ENCODE peak calls at places on chromosome 3, in eight cellular contexts. Y is heart left ventricle, R is thyroid gland, T is tibial artery, I is neural progenitor cell, Q is astrocyte, U is pancreas, M is H9. S is an unnamed sample. For H3K4me1, the result is how much of the 10 kb centered on the place peaks cover.

GRCh38 chr3:150345021-150345538 is 63.0 kb upstream of the TSC22D2 start:
- DNase-seq in T (no peak), R (peak), I (peak), Q (peak), M (peak), U (peak), Y (no peak), S (no peak)

GRCh38 chr3:43353923-43354670 is 67.8 kb downstream of the SNRK start:
- DNase-seq in T (no peak), U (no peak), M (no peak), R (no peak), Q (no peak), I (no peak), Y (no peak), S (no peak)

GRCh38 chr3:50224639-50225038 is 11.4 kb upstream of the GNAI2 start:
- DNase-seq in T (no peak), M (no peak), R (no peak), Y (no peak), I (peak), U (no peak), Q (no peak), S (no peak)

GRCh38 chr3:193805448-193805847 is 212.4 kb downstream of the OPA1 start:
- DNase-seq in U (peak), T (no peak), Q (peak), R (peak), I (no peak), Y (peak), M (no peak), S (peak)

GRCh38 chr3:16908006-16908405 is 23.3 kb downstream of the PLCL2 start:
- DNase-seq in I (no peak), M (no peak), Y (no peak), Q (no peak), T (no peak), R (no peak), U (no peak), S (no peak)

GRCh38 chr3:54994026-54994626 is 66.3 kb upstream of the LRTM1 start:
- DNase-seq in R (no peak), Q (peak), I (no peak), U (no peak), Y (no peak), M (no peak), T (no peak), S (no peak)

GRCh38 chr3:125039041-125039896 is 16.5 kb downstream of the HEG1 start:
- DNase-seq in U (no peak), Y (no peak), R (peak), Q (no peak), T (no peak), M (no peak), I (peak), S (peak)

GRCh38 chr3:106333911-106334618 is 465.3 kb upstream of the CBLB start:
- DNase-seq in R (no peak), Y (no peak), I (no peak), Q (peak), U (no peak), T (no peak), M (no peak), S (no peak)

GRCh38 chr3:144652573-144652972 is 681.0 kb downstream of the DIPK2A start:
- DNase-seq in T (no peak), U (no peak), Y (no peak), I (no peak), R (no peak), Q (no peak), M (no peak), S (no peak)

GRCh38 chr3:153060346-153060745 is 101.7 kb upstream of the RAP2B start:
- DNase-seq in Q (no peak), T (no peak), Y (no peak), I (no peak), M (no peak), U (no peak), R (no peak), S (no peak)

GRCh38 chr3:159763466-159764210 is 225.0 kb upstream of the IL12A start:
- DNase-seq in Q (peak), T (peak), U (peak), M (peak), R (peak), I (peak), Y (peak), S (peak)

GRCh38 chr3:194877311-194878119 is 191.8 kb downstream of the FAM43A start:
- DNase-seq in M (peak), R (no peak), U (no peak), I (no peak), Q (no peak), T (no peak), Y (peak), S (no peak)

GRCh38 chr3:16048435-16049318 is 125.8 kb upstream of the GALNT15 start:
- DNase-seq in I (peak), R (peak), M (peak), Y (peak), T (no peak), Q (no peak), U (no peak), S (no peak)

GRCh38 chr3:161388860-161389259 is 17.5 kb upstream of the SPTSSB start:
- DNase-seq in M (no peak), R (no peak), I (no peak), U (no peak), Y (no peak), T (no peak), Q (no peak), S (no peak)
- H3K4me1 ChIP-seq in M (under half), R (under half), I (under half), U (under half), Y (under half), T (under half), Q (under half), S (under half)

DNA sequence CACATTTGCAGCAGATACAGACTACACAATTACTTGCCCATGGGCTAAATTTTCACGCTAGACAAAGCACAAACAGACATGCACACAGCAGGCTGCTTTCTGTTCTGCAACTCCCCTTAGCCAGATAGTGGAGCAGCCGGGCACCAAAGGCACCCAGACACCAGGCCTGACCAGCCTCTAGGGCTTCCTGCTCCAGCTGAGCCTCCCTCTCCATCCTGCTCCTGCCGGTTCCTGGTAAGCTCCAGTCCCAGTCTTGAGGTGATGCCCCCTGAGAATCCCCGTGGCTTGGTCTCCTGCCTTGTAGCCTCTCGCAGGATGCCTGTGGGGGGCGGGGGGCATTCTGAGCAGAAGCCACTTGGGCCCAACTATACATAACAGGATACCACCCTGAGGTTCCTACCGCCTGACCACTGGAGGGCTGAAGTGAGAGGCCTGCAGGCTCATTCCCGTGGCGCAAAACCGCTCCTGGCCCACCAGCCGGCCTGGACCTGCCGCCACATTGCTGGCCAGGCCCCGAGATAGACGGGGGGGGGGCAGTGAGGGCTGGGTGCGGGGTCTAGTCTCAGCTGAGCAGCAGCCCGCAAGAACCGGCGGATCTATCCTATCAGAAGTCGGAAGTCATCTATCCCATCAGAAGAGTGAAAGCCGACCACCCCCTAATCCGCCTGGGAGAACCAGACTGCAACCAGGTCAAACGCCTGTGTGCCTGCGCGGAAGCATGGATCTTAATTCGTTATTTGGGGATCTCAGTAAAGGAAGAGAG is 3.9 kb downstream of the FOXL2 start:
- DNase-seq in Y (no peak), Q (no peak), T (no peak), M (peak), R (no peak), U (no peak), I (peak), S (no peak)
- TF ChIP-seq CTCF in Y (no peak), Q (no peak), T (no peak), M (peak), R (no peak), U (no peak), I (peak), S (no peak)

GRCh38 chr3:134314588-134315285 is 59.5 kb downstream of the AMOTL2 start:
- DNase-seq in Y (peak), U (no peak), R (peak), I (no peak), Q (no peak), T (no peak), M (peak), S (no peak)

GRCh38 chr3:134312072-134312872 is 61.6 kb upstream of the RYK start:
- DNase-seq in R (peak), Y (peak), I (peak), Q (peak), T (peak), M (peak), U (peak), S (no peak)

GRCh38 chr3:134311693-134312071 is 61.0 kb upstream of the RYK start:
- DNase-seq in M (peak), I (no peak), U (no peak), T (no peak), Q (no peak), R (no peak), Y (no peak), S (no peak)

GRCh38 chr3:134313839-134314587 is 60.2 kb downstream of the AMOTL2 start:
- DNase-seq in U (no peak), Y (no peak), R (peak), I (no peak), Q (no peak), M (peak), T (no peak), S (no peak)

DNA sequence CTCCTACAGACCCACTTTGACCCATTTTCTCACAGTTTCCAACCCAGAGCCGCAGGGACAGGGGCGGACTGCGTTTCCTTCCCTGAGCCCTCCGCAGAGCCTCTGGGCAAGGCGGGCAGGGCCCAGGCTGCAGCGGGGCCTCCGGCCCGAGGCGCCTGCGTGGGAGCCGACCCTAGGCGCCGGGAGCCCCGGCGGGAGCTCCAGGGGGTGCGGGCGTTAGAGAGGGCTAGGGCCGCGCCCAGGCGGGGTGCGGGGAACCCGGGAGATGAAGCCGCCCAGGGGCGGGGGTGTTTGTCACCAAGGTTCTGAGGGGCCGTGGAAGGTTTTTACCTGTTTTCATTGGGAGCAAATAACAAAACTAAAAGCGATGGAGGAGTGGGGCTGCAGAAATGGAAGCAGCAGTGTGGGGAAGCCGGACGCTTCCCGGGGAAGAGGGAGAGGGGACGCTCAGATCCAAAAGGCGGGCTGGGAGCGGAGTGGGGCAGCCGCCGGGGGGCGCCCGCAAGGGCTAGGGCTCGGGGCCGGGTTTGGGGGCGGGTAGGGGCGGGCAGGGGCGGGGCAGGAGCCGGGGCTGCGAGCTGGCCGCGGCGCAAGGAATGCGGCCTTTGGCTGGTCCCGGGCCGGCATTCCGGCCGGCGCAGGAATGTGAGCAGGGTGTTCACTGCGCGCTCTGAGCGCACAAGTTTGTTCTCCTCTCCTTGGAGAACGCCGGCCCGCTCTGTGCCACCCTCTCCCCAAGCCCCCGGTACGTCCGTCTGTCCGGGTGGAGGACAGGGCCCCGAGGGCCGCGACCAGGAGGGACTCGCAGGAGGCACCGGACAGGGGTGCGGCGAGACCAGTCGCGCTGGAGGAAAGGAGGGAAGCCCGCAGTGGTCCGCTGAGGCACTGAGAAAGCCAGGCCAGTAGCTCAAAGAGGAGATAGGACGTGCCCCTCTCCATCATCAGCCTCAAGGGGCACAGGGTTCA is 61.1 kb downstream of the AMOTL2 start:
- DNase-seq in Y (peak), T (peak), M (peak), U (peak), Q (peak), R (peak), I (peak), S (peak)
- H3K4me1 ChIP-seq in Y (under half), T (half or more), M (under half), U (under half), Q (half or more), R (half or more), I (under half), S (under half)

GRCh38 chr3:100761951-100762350 is 52.7 kb downstream of the TFG start:
- DNase-seq in U (no peak), R (no peak), Y (no peak), Q (no peak), T (no peak), I (no peak), M (no peak), S (no peak)

GRCh38 chr3:100765437-100765975 is 56.2 kb downstream of the TFG start:
- DNase-seq in Q (no peak), M (no peak), Y (no peak), R (no peak), I (no peak), U (no peak), T (no peak), S (no peak)

GRCh38 chr3:100760377-100760776 is 51.1 kb downstream of the TFG start:
- DNase-seq in I (no peak), R (no peak), U (no peak), T (no peak), M (no peak), Y (no peak), Q (no peak), S (no peak)

GRCh38 chr3:100759162-100759561 is 49.9 kb downstream of the TFG start:
- DNase-seq in R (no peak), M (no peak), T (no peak), Y (no peak), I (no peak), U (no peak), Q (no peak), S (no peak)

GRCh38 chr3:100761211-100761921 is 52.1 kb downstream of the TFG start:
- DNase-seq in I (peak), T (no peak), Q (no peak), U (no peak), M (peak), Y (no peak), R (no peak), S (no peak)
- TF ChIP-seq CTCF in I (peak), T (no peak), Q (no peak), U (no peak), M (peak), Y (peak), R (peak), S (no peak)

GRCh38 chr3:172042136-172042535 is 2.8 kb downstream of the FNDC3B start:
- DNase-seq in Q (no peak), Y (no peak), T (no peak), M (no peak), I (no peak), U (no peak), R (no peak), S (no peak)
- H3K4me1 ChIP-seq in Q (under half), Y (under half), T (half or more), M (under half), I (under half), U (under half), R (under half), S (under half)